ENCODE peak calls at places on chromosomes 11 and 22, in four cellular contexts. A is IMR-90, H is A549, K is GM12878. Z is an unnamed sample.

GRCh38 chr11:86869531-86869930 is 69.2 kb downstream of the PRSS23 start:
- DNase-seq in K (no peak), A (peak), H (no peak), Z (no peak)

GRCh38 chr22:38050720-38051119 is 6.5 kb upstream of the PICK1 start:
- DNase-seq in K (no peak), A (no peak), H (no peak), Z (no peak)

GRCh38 chr22:27406389-27406861 is 395.1 kb downstream of the MN1 start:
- DNase-seq in H (no peak), K (no peak), A (peak), Z (no peak)

GRCh38 chr22:35037089-35037488 is 28.9 kb upstream of the ISX start:
- DNase-seq in K (no peak), A (no peak), H (no peak), Z (peak)

GRCh38 chr11:2072551-2073261 is 66.5 kb downstream of the IGF2 start:
- DNase-seq in H (no peak), K (no peak), A (peak), Z (no peak)

GRCh38 chr22:47369431-47370015 is 607.1 kb downstream of the TBC1D22A start:
- DNase-seq in H (no peak), K (no peak), A (no peak), Z (no peak)

GRCh38 chr22:48929276-48929790 is 898.3 kb downstream of the BRD1 start:
- DNase-seq in A (no peak), K (no peak), H (no peak), Z (no peak)

GRCh38 chr11:106131998-106132397 is 54.5 kb downstream of the AASDHPPT start:
- DNase-seq in A (no peak), H (no peak), K (no peak), Z (no peak)

GRCh38 chr11:20156876-20157613 is 3.2 kb downstream of the DBX1 start:
- DNase-seq in A (no peak), H (no peak), K (no peak), Z (no peak)

GRCh38 chr11:127345819-127346459 is 345.4 kb upstream of the KIRREL3 start:
- DNase-seq in A (peak), K (no peak), H (peak), Z (peak)

GRCh38 chr11:131483453-131483852 is 113.0 kb downstream of the NTM start:
- DNase-seq in A (no peak), K (no peak), H (no peak), Z (no peak)

GRCh38 chr22:23838686-23839468 is at the start of gene DERL3:
- DNase-seq in K (peak), H (peak), A (peak), Z (peak)

GRCh38 chr11:79198898-79199250 is 242.0 kb downstream of the TENM4 start:
- DNase-seq in H (no peak), A (peak), K (no peak), Z (no peak)

GRCh38 chr11:63912678-63913077 is 4.3 kb downstream of the RCOR2 start:
- DNase-seq in A (no peak), H (no peak), K (no peak), Z (no peak)

GRCh38 chr11:43557553-43558031 is 122.9 kb upstream of the HSD17B12 start:
- DNase-seq in K (no peak), A (no peak), H (no peak), Z (peak)

GRCh38 chr22:46444390-46444854 is 93.0 kb downstream of the CELSR1 start:
- DNase-seq in H (no peak), A (no peak), K (no peak), Z (no peak)

GRCh38 chr11:60500276-60500935 is 7.8 kb downstream of the MS4A12 start:
- DNase-seq in H (no peak), K (no peak), A (no peak), Z (no peak)

GRCh38 chr11:111283945-111284481 is 14.3 kb upstream of the POU2AF3 start:
- DNase-seq in A (peak), K (no peak), H (no peak), Z (no peak)

GRCh38 chr11:134071306-134071705 is 2.4 kb downstream of the JAM3 start:
- DNase-seq in H (no peak), A (no peak), K (no peak), Z (no peak)

GRCh38 chr11:12606597-12606996 is 67.6 kb upstream of the TEAD1 start:
- DNase-seq in K (no peak), A (peak), H (no peak), Z (no peak)

GRCh38 chr22:33894036-33894435 is 26.2 kb downstream of the LARGE1 start:
- DNase-seq in H (no peak), A (no peak), K (no peak), Z (no peak)

GRCh38 chr22:34702279-34702678 is 363.7 kb upstream of the ISX start:
- DNase-seq in K (no peak), A (no peak), H (no peak), Z (no peak)

GRCh38 chr11:113373306-113373705 is 14.3 kb upstream of the ANKK1 start:
- DNase-seq in H (no peak), A (peak), K (no peak), Z (no peak)

GRCh38 chr11:14722507-14722906 is 78.9 kb downstream of the PDE3B start:
- DNase-seq in K (no peak), H (no peak), A (peak), Z (no peak)

GRCh38 chr11:37512156-37512780 is 914.2 kb upstream of the RAG2 start:
- DNase-seq in H (no peak), K (no peak), A (no peak), Z (no peak)

GRCh38 chr11:93497575-93497974 is 45.6 kb downstream of the SMCO4 start:
- DNase-seq in K (no peak), A (no peak), H (no peak), Z (no peak)

GRCh38 chr22:42752230-42752746 is 31.6 kb upstream of the A4GALT start:
- DNase-seq in H (no peak), K (no peak), A (no peak), Z (no peak)

GRCh38 chr22:42743501-42743991 is 22.9 kb upstream of the A4GALT start:
- DNase-seq in A (no peak), K (no peak), H (no peak), Z (no peak)

GRCh38 chr22:42745118-42745517 is 24.4 kb upstream of the A4GALT start:
- DNase-seq in A (peak), K (no peak), H (no peak), Z (no peak)

GRCh38 chr22:42742940-42743339 is 22.3 kb upstream of the A4GALT start:
- DNase-seq in K (no peak), A (no peak), H (no peak), Z (peak)

GRCh38 chr22:42747701-42748513 is 27.2 kb upstream of the A4GALT start:
- DNase-seq in K (no peak), H (no peak), A (peak), Z (no peak)
- TF ChIP-seq ELK1 in K (no peak), H (no peak), A (no peak), Z (no peak)

GRCh38 chr11:326842-327580 is 6.4 kb upstream of the IFITM3 start:
- DNase-seq in A (peak), K (peak), H (no peak), Z (peak)
- TF ChIP-seq ELK1 in A (no peak), K (peak), H (no peak), Z (no peak)

GRCh38 chr11:114832532-114833125 is 154.3 kb downstream of the NXPE2 start:
- DNase-seq in A (no peak), K (no peak), H (no peak), Z (no peak)
- TF ChIP-seq ELK1 in A (no peak), K (no peak), H (no peak), Z (no peak)

DNA sequence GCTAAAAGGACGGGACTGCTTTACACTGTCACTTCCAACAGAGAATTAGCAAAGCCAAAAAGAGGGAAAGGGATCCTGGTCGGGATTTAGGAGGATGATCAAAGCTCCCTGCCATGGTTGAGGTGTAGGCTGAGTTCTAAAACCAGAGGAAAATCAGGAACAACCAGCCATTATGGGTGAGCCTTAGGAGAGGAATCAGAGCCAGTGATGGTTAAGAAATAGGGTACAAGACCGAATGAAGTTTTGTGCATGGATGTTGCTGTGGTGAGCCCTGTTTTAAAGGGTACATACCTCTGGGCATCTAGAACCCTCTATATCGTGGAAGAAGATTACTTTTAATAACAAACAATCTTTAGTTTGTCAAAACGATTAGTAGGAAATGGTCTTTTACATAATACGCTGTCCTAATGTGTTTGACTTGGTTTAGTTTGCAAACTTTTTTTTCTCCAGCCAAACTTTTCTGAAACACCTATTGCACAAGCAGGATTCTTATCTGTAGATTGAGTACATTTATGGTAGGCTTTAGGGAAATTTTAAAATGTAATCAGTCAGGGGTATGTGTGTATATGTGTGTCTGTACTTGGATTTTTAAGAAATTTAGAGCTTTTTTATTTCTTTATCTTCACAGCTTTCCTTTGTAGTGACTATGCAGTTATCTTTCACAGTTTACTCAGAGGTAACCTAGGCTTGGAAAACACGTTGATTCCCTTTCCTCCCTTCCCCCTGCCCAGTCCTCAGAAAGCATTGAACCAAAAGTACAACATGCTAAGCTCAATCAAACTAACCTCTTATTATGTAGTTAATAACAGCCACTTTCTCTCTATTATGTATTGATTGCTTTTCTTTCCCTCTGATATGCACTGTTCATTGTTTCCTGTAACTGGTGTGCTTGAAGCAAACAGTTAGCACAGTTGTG is 26.8 kb downstream of the TRIM44 start:
- DNase-seq in K (no peak), A (no peak), H (no peak), Z (no peak)
- TF ChIP-seq ELK1 in K (no peak), A (no peak), H (no peak), Z (no peak)

GRCh38 chr22:41831383-41831782 is 1.5 kb upstream of the SREBF2 start:
- DNase-seq in H (no peak), A (no peak), K (no peak), Z (no peak)

GRCh38 chr22:41833369-41834004 is 582 bp downstream of the SREBF2 start:
- DNase-seq in K (no peak), A (no peak), H (no peak), Z (peak)

GRCh38 chr22:41832553-41833368 is at the start of gene SREBF2:
- DNase-seq in H (peak), K (peak), A (peak), Z (peak)

GRCh38 chr22:41830174-41830573 is 2.7 kb upstream of the SREBF2 start:
- DNase-seq in K (no peak), H (no peak), A (no peak), Z (no peak)

DNA sequence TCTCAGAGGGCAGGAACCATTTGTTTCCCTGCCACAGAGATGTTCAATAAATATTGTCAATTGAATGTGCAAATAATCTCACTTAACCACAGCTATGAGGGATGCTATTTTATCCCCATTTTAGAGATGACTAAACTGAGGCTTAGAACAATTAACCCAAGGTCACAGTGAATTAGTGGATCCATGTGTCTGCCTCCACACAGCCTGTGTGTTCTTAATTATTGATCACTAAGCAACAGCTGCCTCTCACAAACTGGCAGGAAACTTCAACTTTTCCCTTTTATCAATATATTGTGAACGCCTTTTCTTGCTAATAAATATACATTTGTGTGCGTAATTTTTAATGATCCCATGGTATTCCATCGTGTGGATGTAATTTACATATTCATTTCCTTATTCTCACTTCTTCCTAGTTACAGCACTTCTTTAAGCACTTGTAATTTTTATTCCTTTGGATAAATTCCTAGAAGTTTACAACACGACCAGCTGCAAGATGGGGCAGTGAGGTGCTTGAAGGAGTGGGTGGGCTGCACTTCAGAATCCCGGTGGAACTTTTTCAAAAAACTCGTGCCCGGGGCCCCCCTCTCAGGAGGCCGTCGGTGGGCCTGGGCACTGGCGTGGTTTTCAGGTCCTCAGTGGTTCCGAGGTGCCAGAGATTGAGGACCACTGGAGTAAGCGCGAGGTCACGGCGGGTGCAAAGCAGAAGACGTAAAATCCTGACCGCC is 915 bp upstream of the SREBF2 start:
- DNase-seq in K (no peak), A (peak), H (no peak), Z (no peak)
- TF ChIP-seq ELK1 in K (no peak), A (no peak), H (no peak), Z (no peak)

GRCh38 chr11:8017894-8018741 is 31.0 kb downstream of the EIF3F start:
- DNase-seq in A (no peak), K (no peak), H (no peak), Z (no peak)

GRCh38 chr11:8017071-8017470 is 29.9 kb downstream of the EIF3F start:
- DNase-seq in A (no peak), K (no peak), H (no peak), Z (no peak)

GRCh38 chr11:8016396-8016949 is 29.3 kb downstream of the EIF3F start:
- DNase-seq in H (no peak), A (no peak), K (no peak), Z (no peak)

GRCh38 chr11:8013833-8014232 is 26.7 kb downstream of the EIF3F start:
- DNase-seq in H (no peak), A (no peak), K (no peak), Z (no peak)

GRCh38 chr11:8015753-8016239 is 28.7 kb downstream of the EIF3F start:
- DNase-seq in A (peak), H (no peak), K (no peak), Z (no peak)
- TF ChIP-seq ELK1 in A (no peak), H (no peak), K (no peak), Z (no peak)

GRCh38 chr22:43944670-43945430 is 10.4 kb upstream of the SAMM50 start:
- DNase-seq in H (no peak), A (no peak), K (no peak), Z (no peak)
- TF ChIP-seq ELK1 in H (no peak), A (no peak), K (no peak), Z (no peak)